ENCODE peak calls at places on chromosomes 16 and 17, in seven cellular contexts. B, O, H, D, Z, I and Y are unnamed samples.
A peak's percentile ranks its signal among the peaks of the same experiment; 100 is the strongest.

GRCh38 chr16:68371706-68372380 is 61.0 kb downstream of the PRMT7 start:
- DNase-seq in H (no peak), B (no peak), O (no peak), Z (no peak), D (no peak), I (no peak), Y (no peak)

GRCh38 chr16:78500659-78501226 is 401.3 kb downstream of the WWOX start:
- DNase-seq in I (no peak), H (no peak), B (no peak), D (no peak), O (no peak), Z (no peak), Y (no peak)

GRCh38 chr16:2527784-2528100 is 3.5 kb downstream of the CEMP1 start:
- DNase-seq in B (peak; percentile 82), Z (no peak), O (no peak), D (no peak), H (no peak), I (no peak), Y (no peak)

GRCh38 chr17:50151937-50152547 is 1.6 kb upstream of the PPP1R9B start:
- DNase-seq in B (peak; percentile 93), O (peak; percentile 94), H (peak; percentile 88), Z (peak; percentile 95), I (peak; percentile 87), D (peak; percentile 95), Y (peak; percentile 86)

GRCh38 chr17:74454197-74455024 is 12.0 kb upstream of the CD300A start:
- DNase-seq in D (peak; percentile 67), B (peak; percentile 96), Z (peak; percentile 92), I (peak; percentile 69), O (peak; percentile 95), H (peak; percentile 77), Y (peak; percentile 90)

GRCh38 chr16:51960931-51961330 is 586.0 kb downstream of the TOX3 start:
- DNase-seq in I (no peak), D (no peak), Z (no peak), B (no peak), H (no peak), O (no peak), Y (no peak)

GRCh38 chr16:69410285-69410990 is 14.0 kb upstream of the CYB5B start:
- DNase-seq in B (no peak), H (peak; percentile 87), O (peak; percentile 78), D (no peak), I (peak; percentile 80), Z (no peak), Y (no peak)

GRCh38 chr16:50953266-50953665 is 197.8 kb downstream of the SALL1 start:
- DNase-seq in Z (no peak), D (no peak), O (no peak), H (no peak), I (no peak), B (no peak), Y (no peak)

GRCh38 chr17:15469260-15469659 is 1.8 kb upstream of the CDRT4 start:
- DNase-seq in H (peak; percentile 95), I (no peak), B (no peak), O (no peak), Z (no peak), D (no peak), Y (no peak)

GRCh38 chr16:74846714-74847113 is 72.1 kb upstream of the FA2H start:
- DNase-seq in B (no peak), H (no peak), I (no peak), O (no peak), D (no peak), Z (no peak), Y (no peak)

GRCh38 chr17:76134911-76135809 is 5.9 kb downstream of the FOXJ1 start:
- DNase-seq in O (no peak), B (peak; percentile 59), I (no peak), D (no peak), H (no peak), Z (no peak), Y (no peak)
- H3K4me1 ChIP-seq in O (no peaks in the 10 kb centered on the region), B (peaks cover 37% of the 10 kb centered on the region), I (peaks cover 21% of the 10 kb centered on the region), D (peaks cover 4% of the 10 kb centered on the region), H (no peaks in the 10 kb centered on the region), Z (peaks cover 9% of the 10 kb centered on the region), Y (peaks cover 2% of the 10 kb centered on the region)

GRCh38 chr16:8376430-8376829 is 213.9 kb downstream of the TMEM114 start:
- DNase-seq in H (no peak), D (no peak), I (no peak), B (no peak), O (no peak), Z (no peak), Y (no peak)

GRCh38 chr16:8377864-8378263 is 212.4 kb downstream of the TMEM114 start:
- DNase-seq in D (no peak), Z (no peak), I (no peak), O (no peak), B (no peak), H (no peak), Y (no peak)

GRCh38 chr16:8376858-8377257 is 213.5 kb downstream of the TMEM114 start:
- DNase-seq in D (no peak), B (no peak), I (no peak), O (no peak), Z (peak; percentile 9), H (no peak), Y (no peak)

GRCh38 chr16:8375208-8375607 is 215.1 kb downstream of the TMEM114 start:
- DNase-seq in B (no peak), O (no peak), Z (no peak), D (no peak), H (no peak), I (no peak), Y (no peak)

DNA sequence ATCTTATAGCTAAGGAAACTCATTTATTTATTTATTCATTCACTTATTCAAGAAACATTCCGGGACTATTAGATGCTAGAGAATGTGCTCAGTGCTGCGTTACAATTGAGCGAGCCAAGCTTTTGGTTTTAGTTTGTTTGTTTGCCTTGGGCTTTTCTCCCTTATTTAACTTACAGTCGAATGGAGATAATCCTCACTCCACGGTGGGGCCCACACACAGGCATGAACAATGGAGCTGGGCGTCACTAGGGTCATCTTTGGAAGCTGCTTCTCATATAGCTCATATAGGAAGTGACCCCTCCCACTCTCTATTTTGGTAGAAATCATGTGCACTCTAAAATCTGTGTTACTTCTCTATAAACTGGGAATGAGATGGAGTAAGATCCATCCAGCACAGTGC is 210.0 kb downstream of the TMEM114 start:
- DNase-seq in B (no peak), H (no peak), D (no peak), O (no peak), Z (no peak), I (no peak), Y (no peak)
- TF ChIP-seq CTCF in B (no peak), H (no peak), D (no peak), O (no peak), Z (no peak), I (no peak), Y (no peak)

DNA sequence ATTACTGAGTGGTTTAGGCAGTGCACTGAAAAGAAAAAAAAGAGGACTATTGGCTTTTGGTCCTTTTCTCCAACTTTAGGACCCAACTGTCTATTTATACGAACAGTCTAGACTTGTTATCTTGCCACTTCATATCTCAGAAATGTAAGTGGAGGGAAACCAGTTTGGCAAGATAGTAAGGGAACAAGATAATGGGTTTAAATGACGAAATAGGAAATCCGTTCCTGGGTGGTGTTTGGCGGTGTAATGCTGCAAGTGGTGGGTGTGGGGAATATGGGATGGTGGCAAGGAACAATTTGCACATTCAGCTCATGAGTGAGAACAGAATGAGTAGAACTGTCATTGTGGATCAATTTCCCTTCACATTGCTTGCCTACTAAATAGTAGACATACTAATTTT is 44.7 kb downstream of the GRB7 start:
- DNase-seq in H (peak; percentile 64), B (no peak), I (peak; percentile 83), D (no peak), O (no peak), Z (no peak), Y (no peak)
- H3K4me1 ChIP-seq in H (no peaks in the 10 kb centered on the region), B (peaks cover 53% of the 10 kb centered on the region), I (peaks cover 26% of the 10 kb centered on the region), D (no peaks in the 10 kb centered on the region), O (no peaks in the 10 kb centered on the region), Z (no peaks in the 10 kb centered on the region), Y (peaks cover 5% of the 10 kb centered on the region)

GRCh38 chr16:70805380-70805779 is 4.4 kb upstream of the VAC14 start:
- DNase-seq in B (no peak), O (no peak), I (peak; percentile 45), Z (no peak), H (no peak), D (no peak), Y (no peak)

GRCh38 chr16:70805787-70806186 is 4.8 kb upstream of the VAC14 start:
- DNase-seq in B (no peak), H (peak; percentile 90), I (peak; percentile 82), D (no peak), O (no peak), Z (no peak), Y (no peak)

GRCh38 chr16:70804729-70805169 is 3.8 kb upstream of the VAC14 start:
- DNase-seq in D (no peak), O (no peak), I (no peak), H (no peak), Z (no peak), B (no peak), Y (no peak)

GRCh38 chr16:70809392-70810060 is 8.6 kb upstream of the VAC14 start:
- DNase-seq in H (no peak), B (no peak), O (no peak), D (no peak), Z (no peak), I (peak; percentile 44), Y (no peak)

DNA sequence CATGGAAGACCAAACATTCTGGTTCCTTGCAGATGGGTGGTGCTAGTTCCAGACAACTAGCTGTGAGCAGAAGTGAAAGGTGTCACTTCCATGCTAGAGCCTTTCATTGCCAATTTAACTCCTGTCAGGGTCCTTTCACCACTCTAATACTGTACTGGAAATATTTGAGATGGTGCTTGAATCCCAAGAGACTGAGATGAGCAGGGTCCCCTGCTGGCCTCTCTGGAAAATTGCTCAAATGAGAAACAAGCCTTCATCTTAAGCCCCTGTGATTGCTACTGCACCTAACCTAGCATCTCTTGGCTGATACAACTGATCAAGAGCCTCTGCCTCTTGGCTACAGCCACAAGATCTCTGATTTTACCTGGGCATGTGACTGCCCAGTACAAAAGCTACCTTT is 7.4 kb upstream of the VAC14 start:
- DNase-seq in H (no peak), I (no peak), Z (no peak), B (no peak), O (no peak), D (no peak), Y (no peak)
- TF ChIP-seq CTCF in H (peak; percentile 17), I (peak; percentile 28), Z (no peak), B (no peak), O (no peak), D (no peak), Y (no peak)

GRCh38 chr16:56611281-56611833 is 3.0 kb downstream of the MT2A start:
- DNase-seq in Z (no peak), D (peak; percentile 28), I (no peak), H (peak; percentile 49), O (peak; percentile 96), B (peak; percentile 55), Y (peak; percentile 65)
- H3K4me1 ChIP-seq in Z (peaks cover 20% of the 10 kb centered on the region), D (peaks cover 11% of the 10 kb centered on the region), I (peaks cover 68% of the 10 kb centered on the region), H (peaks cover 42% of the 10 kb centered on the region), O (peaks cover 39% of the 10 kb centered on the region), B (peaks cover 54% of the 10 kb centered on the region), Y (no peaks in the 10 kb centered on the region)